ENCODE peak calls at places on chromosome X, in ten cellular contexts. F is HepG2, P is right lobe of liver, D is heart left ventricle, G is IMR-90, C is A549, I is uterus, X is testis, W is adrenal gland, J is tibial nerve. Q is an unnamed sample. For H3K4me1, the result is how much of the 10 kb centered on the place peaks cover.

GRCh38 chrX:108199691-108200090 is 108.1 kb downstream of the ATG4A start:
- DNase-seq in F (peak), P (no peak), D (no peak), G (peak), C (peak), I (peak), X (peak), W (peak), J (peak), Q (no peak)

GRCh38 chrX:130385520-130385919 is at the start of gene GPR119:
- DNase-seq in F (no peak), P (peak), D (no peak), G (no peak), C (no peak), I (no peak), X (no peak), W (peak), J (no peak), Q (no peak)

GRCh38 chrX:10444204-10444603 is 176.2 kb downstream of the MID1 start:
- DNase-seq in F (peak), P (no peak), D (no peak), G (no peak), C (peak), I (no peak), X (no peak), W (no peak), J (no peak), Q (no peak)

GRCh38 chrX:9182041-9182440 is 148.1 kb upstream of the FAM9B start:
- DNase-seq in F (no peak), P (no peak), D (no peak), G (peak), C (no peak), I (no peak), X (no peak), W (no peak), J (no peak), Q (no peak)

GRCh38 chrX:69323786-69324720 is 158.8 kb upstream of the PJA1 start:
- DNase-seq in F (no peak), P (no peak), D (no peak), G (no peak), C (no peak), I (no peak), X (no peak), W (no peak), J (no peak), Q (no peak)

GRCh38 chrX:44507292-44507691 is 35.4 kb downstream of the FUNDC1 start:
- DNase-seq in F (no peak), P (no peak), D (no peak), G (no peak), C (no peak), I (no peak), X (no peak), W (no peak), J (no peak), Q (no peak)

GRCh38 chrX:102339312-102340298 is 92.6 kb downstream of the NXF2 start:
- DNase-seq in F (no peak), P (no peak), D (no peak), G (no peak), C (no peak), I (no peak), X (no peak), W (no peak), J (no peak), Q (no peak)

GRCh38 chrX:135737361-135738071 is 24.1 kb downstream of the CT45A1 start:
- DNase-seq in F (no peak), P (no peak), D (no peak), G (peak), C (peak), I (no peak), X (no peak), W (no peak), J (no peak), Q (no peak)

GRCh38 chrX:51459125-51459524 is 37.3 kb downstream of the NUDT11 start:
- DNase-seq in F (peak), P (no peak), D (no peak), G (peak), C (peak), I (no peak), X (peak), W (peak), J (no peak), Q (no peak)

GRCh38 chrX:70436380-70436779 is 8.3 kb upstream of the DLG3 start:
- DNase-seq in F (no peak), P (no peak), D (no peak), G (no peak), C (no peak), I (no peak), X (no peak), W (no peak), J (no peak), Q (no peak)

GRCh38 chrX:133373366-133374079 is 41.8 kb downstream of the GPC4 start:
- DNase-seq in F (no peak), P (no peak), D (no peak), G (no peak), C (no peak), I (no peak), X (no peak), W (no peak), J (no peak), Q (no peak)

GRCh38 chrX:12955882-12956703 is 18.8 kb upstream of the TMSB4X start:
- DNase-seq in F (peak), P (peak), D (peak), G (peak), C (peak), I (peak), X (no peak), W (peak), J (peak), Q (peak)

GRCh38 chrX:97215166-97215565 is 331.5 kb downstream of the RPA4 start:
- DNase-seq in F (no peak), P (no peak), D (no peak), G (peak), C (no peak), I (no peak), X (no peak), W (no peak), J (no peak), Q (no peak)

GRCh38 chrX:39542316-39542715 is 555.4 kb downstream of the BCOR start:
- DNase-seq in F (no peak), P (no peak), D (no peak), G (no peak), C (no peak), I (no peak), X (no peak), W (no peak), J (no peak), Q (no peak)

GRCh38 chrX:39633293-39633692 is 464.5 kb downstream of the BCOR start:
- DNase-seq in F (no peak), P (no peak), D (no peak), G (no peak), C (no peak), I (no peak), X (no peak), W (no peak), J (no peak), Q (no peak)

GRCh38 chrX:22192419-22193086 is 80.2 kb upstream of the CBLL2 start:
- DNase-seq in F (peak), P (peak), D (peak), G (peak), C (peak), I (peak), X (peak), W (peak), J (peak), Q (peak)

GRCh38 chrX:40368611-40369061 is 212.1 kb upstream of the ATP6AP2 start:
- DNase-seq in F (no peak), P (no peak), D (no peak), G (no peak), C (no peak), I (no peak), X (no peak), W (no peak), J (no peak), Q (no peak)

GRCh38 chrX:87941841-87942240 is 424.2 kb downstream of the KLHL4 start:
- DNase-seq in F (no peak), P (no peak), D (no peak), G (no peak), C (no peak), I (no peak), X (no peak), W (no peak), J (no peak), Q (no peak)

GRCh38 chrX:29617725-29618124 is 597.6 kb upstream of the MAGEB2 start:
- DNase-seq in F (no peak), P (no peak), D (no peak), G (no peak), C (peak), I (no peak), X (no peak), W (no peak), J (no peak), Q (no peak)

GRCh38 chrX:51496501-51497291 is at the start of gene NUDT11:
- DNase-seq in F (no peak), P (peak), D (peak), G (peak), C (peak), I (peak), X (peak), W (peak), J (peak), Q (peak)

GRCh38 chrX:1400731-1401471 is 9.0 kb upstream of the SLC25A6 start:
- DNase-seq in F (peak), P (no peak), D (no peak), G (no peak), C (no peak), I (no peak), X (no peak), W (no peak), J (no peak), Q (peak)

GRCh38 chrX:97168646-97169045 is 284.9 kb downstream of the RPA4 start:
- DNase-seq in F (no peak), P (no peak), D (no peak), G (no peak), C (no peak), I (no peak), X (no peak), W (no peak), J (no peak), Q (no peak)

GRCh38 chrX:136954930-136955329 is 74.4 kb upstream of the RBMX start:
- DNase-seq in F (peak), P (no peak), D (no peak), G (peak), C (peak), I (no peak), X (no peak), W (no peak), J (no peak), Q (no peak)

GRCh38 chrX:47651043-47651905 is 911 bp upstream of the ELK1 start:
- DNase-seq in F (no peak), P (no peak), D (no peak), G (no peak), C (no peak), I (no peak), X (no peak), W (no peak), J (no peak), Q (no peak)

GRCh38 chrX:9285342-9285771 is 179.5 kb upstream of the TBL1X start:
- DNase-seq in F (no peak), P (no peak), D (no peak), G (no peak), C (no peak), I (no peak), X (no peak), W (no peak), J (no peak), Q (no peak)

GRCh38 chrX:85375333-85375738 is 4.1 kb downstream of the POF1B start:
- DNase-seq in F (no peak), P (no peak), D (no peak), G (no peak), C (peak), I (no peak), X (no peak), W (no peak), J (no peak), Q (peak)

GRCh38 chrX:42094208-42094607 is 170.9 kb upstream of the CASK start:
- DNase-seq in F (no peak), P (no peak), D (no peak), G (peak), C (no peak), I (no peak), X (no peak), W (no peak), J (no peak), Q (no peak)

GRCh38 chrX:13248867-13249521 is 70.9 kb downstream of the ATXN3L start:
- DNase-seq in F (no peak), P (no peak), D (no peak), G (no peak), C (no peak), I (no peak), X (no peak), W (no peak), J (no peak), Q (no peak)

DNA sequence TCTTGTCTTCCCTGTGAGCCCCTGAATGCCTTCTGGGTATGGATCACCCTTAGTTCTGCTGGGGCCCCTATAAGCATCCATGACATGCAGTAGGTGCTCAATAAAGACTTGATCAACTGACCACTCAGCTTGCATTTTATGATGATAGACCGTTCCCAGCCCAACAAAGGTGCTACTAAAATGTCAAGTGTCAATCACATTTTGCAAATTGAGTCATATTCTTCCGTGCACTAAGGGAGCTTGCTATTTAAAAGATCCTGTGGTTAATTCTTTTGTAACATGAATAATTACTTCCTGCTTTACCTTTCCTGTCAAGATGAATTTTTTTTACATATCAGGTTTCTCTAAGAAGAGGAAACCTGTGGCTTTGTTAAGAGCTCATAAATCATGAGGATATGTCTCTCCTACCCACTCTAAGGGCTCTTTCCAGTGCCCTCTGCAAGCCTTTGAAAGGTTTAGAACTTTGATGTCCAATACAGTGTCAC is 47.6 kb downstream of the SH3KBP1 start:
- DNase-seq in F (no peak), P (no peak), D (no peak), G (no peak), C (no peak), I (no peak), X (no peak), W (no peak), J (no peak), Q (no peak)
- H3K4me1 ChIP-seq in F (under half), P (under half), D (under half), G (under half), C (under half), I (under half), X (under half), W (under half), J (under half), Q (under half)

DNA sequence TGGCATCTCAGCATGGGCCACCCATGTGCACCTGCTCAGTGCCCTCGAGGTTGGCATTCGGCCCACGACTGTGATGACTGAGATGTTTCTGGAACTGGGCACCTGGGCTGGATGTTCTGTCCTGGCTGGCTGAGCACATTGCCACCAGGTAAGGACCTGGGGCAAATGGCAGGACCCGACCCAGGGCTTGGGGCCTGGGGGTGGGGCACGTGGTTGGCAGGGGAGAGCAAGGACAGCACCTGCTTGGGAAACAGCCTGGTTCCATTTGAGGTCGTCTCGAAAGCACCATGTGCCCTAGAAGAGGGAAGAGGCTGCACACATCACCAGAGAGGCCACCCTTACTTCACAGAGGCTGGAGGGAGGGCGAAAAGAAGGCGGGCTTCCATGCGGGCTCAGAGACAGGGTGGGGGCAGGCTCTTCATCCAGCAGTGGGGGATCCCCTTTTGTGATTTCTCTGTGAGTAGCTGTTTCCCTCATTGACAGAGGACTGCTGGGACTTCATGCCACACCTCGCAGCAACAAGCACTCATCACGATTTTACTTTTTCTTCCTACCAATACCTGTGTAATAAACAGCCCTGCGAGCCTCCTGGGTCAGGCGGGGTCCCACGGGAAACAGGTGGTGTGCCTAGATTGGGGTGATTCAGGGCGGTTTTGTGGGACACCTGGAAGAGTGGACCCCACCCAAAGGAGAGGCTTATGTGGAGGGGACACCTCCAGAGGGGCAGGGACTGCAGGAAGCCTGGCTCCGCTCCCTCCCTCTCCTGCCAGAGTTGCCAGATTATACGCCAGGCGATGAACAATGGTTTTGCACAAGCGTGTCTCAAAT is 12.0 kb downstream of the TMEM187 start:
- DNase-seq in F (no peak), P (no peak), D (no peak), G (no peak), C (no peak), I (no peak), X (no peak), W (no peak), J (no peak), Q (no peak)
- TF ChIP-seq POLR2A in F (no peak), P (no peak), D (no peak), G (no peak), C (no peak), I (no peak), X (no peak), W (no peak), J (no peak), Q (no peak)

GRCh38 chrX:48785156-48785524 is 1.2 kb upstream of the GATA1 start:
- DNase-seq in F (no peak), P (no peak), D (no peak), G (no peak), C (no peak), I (no peak), X (no peak), W (no peak), J (no peak), Q (no peak)

GRCh38 chrX:48782795-48783194 is 3.6 kb upstream of the GATA1 start:
- DNase-seq in F (no peak), P (peak), D (no peak), G (no peak), C (no peak), I (no peak), X (no peak), W (no peak), J (no peak), Q (no peak)

GRCh38 chrX:48776818-48777439 is 9.5 kb upstream of the GATA1 start:
- DNase-seq in F (no peak), P (no peak), D (no peak), G (no peak), C (no peak), I (no peak), X (no peak), W (no peak), J (no peak), Q (no peak)

GRCh38 chrX:48781705-48782104 is 4.7 kb upstream of the GATA1 start:
- DNase-seq in F (no peak), P (no peak), D (no peak), G (no peak), C (no peak), I (no peak), X (no peak), W (no peak), J (no peak), Q (no peak)

DNA sequence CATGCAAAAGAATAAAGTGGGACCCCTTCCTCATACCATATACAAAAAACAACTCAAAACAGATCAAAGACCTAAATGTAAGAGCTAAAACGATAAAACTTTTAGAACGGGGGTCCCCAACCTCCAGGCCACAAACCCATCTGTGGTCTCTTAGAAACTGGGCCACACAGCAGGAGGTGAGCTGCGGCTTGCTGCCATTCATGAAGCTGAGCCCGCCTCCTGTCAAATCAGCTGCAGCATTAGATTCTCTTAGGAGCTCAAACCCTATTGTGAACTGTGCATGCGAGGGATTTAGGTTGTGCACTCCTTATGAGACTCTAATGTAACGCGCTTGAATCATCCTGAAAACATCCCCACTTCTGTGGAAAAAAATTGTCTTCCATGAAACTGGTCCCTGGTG is 7.0 kb upstream of the GATA1 start:
- DNase-seq in F (no peak), P (no peak), D (no peak), G (no peak), C (no peak), I (no peak), X (no peak), W (no peak), J (no peak), Q (no peak)
- H3K4me3 ChIP-seq in F (no peak), P (no peak), D (no peak), G (no peak), C (no peak), I (no peak), X (no peak), W (no peak), J (no peak), Q (no peak)

GRCh38 chrX:65686246-65686645 is 18.8 kb downstream of the MSN start:
- DNase-seq in F (no peak), P (no peak), D (no peak), G (no peak), C (no peak), I (no peak), X (no peak), W (no peak), J (no peak), Q (no peak)
- H3K4me1 ChIP-seq in F (under half), P (under half), D (half or more), G (under half), C (half or more), I (under half), X (under half), W (under half), J (half or more), Q (under half)

Q was measured in Peyer's patch.